ENCODE peak calls at places on chromosomes 5 and 9, in ten cellular contexts. C, V, N, Y, K, I, Z, W, L and F are unnamed samples. For H3K36me3 and H3K79me2, the result is how much of the 10 kb centered on the place peaks cover.

GRCh38 chr5:93010037-93010436 is 571.0 kb downstream of the NR2F1-AS1 start:
- DNase-seq in C (no peak), V (no peak), N (no peak), Y (no peak), K (no peak), I (no peak), Z (no peak), W (no peak), L (no peak), F (no peak)

GRCh38 chr5:178340637-178341036 is 108.0 kb upstream of the PHYKPL start:
- DNase-seq in C (no peak), V (no peak), N (no peak), Y (no peak), K (no peak), I (no peak), Z (no peak), W (no peak), L (no peak), F (no peak)

GRCh38 chr5:132483101-132483500 is 7.5 kb downstream of the IRF1 start:
- DNase-seq in C (no peak), V (no peak), N (no peak), Y (no peak), K (no peak), I (no peak), Z (no peak), W (no peak), L (no peak), F (no peak)

GRCh38 chr9:132201780-132202703 is 40.2 kb downstream of the NTNG2 start:
- DNase-seq in C (no peak), V (no peak), N (no peak), Y (no peak), K (no peak), I (no peak), Z (peak), W (no peak), L (no peak), F (no peak)

GRCh38 chr9:85118990-85119755 is 449.6 kb downstream of the NTRK2 start:
- DNase-seq in C (no peak), V (no peak), N (no peak), Y (peak), K (peak), I (no peak), Z (no peak), W (peak), L (no peak), F (no peak)

GRCh38 chr5:90344693-90345092 is 64.9 kb downstream of the CETN3 start:
- DNase-seq in C (no peak), V (no peak), N (no peak), Y (no peak), K (no peak), I (no peak), Z (no peak), W (no peak), L (no peak), F (no peak)

GRCh38 chr9:4022435-4023067 is 277.3 kb downstream of the GLIS3 start:
- DNase-seq in C (no peak), V (no peak), N (no peak), Y (no peak), K (peak), I (no peak), Z (no peak), W (no peak), L (no peak), F (no peak)

GRCh38 chr9:7185612-7186011 is 427.8 kb downstream of the KDM4C start:
- DNase-seq in C (peak), V (no peak), N (peak), Y (peak), K (peak), I (no peak), Z (no peak), W (peak), L (peak), F (peak)

GRCh38 chr5:56983593-56984361 is 31.9 kb upstream of the MIER3 start:
- DNase-seq in C (no peak), V (no peak), N (no peak), Y (no peak), K (no peak), I (no peak), Z (peak), W (no peak), L (no peak), F (no peak)

GRCh38 chr5:81782811-81783210 is 31.9 kb upstream of the SSBP2 start:
- DNase-seq in C (no peak), V (no peak), N (no peak), Y (no peak), K (no peak), I (no peak), Z (no peak), W (no peak), L (no peak), F (no peak)

GRCh38 chr9:111985315-111985714 is 88.7 kb downstream of the UGCG start:
- DNase-seq in C (no peak), V (peak), N (no peak), Y (no peak), K (no peak), I (no peak), Z (no peak), W (no peak), L (no peak), F (no peak)

GRCh38 chr9:128742401-128742800 is 18.5 kb upstream of the ZDHHC12 start:
- DNase-seq in C (no peak), V (no peak), N (peak), Y (no peak), K (no peak), I (no peak), Z (no peak), W (no peak), L (no peak), F (no peak)

GRCh38 chr5:151155777-151156731 is 1.5 kb downstream of the ANXA6 start:
- DNase-seq in C (peak), V (peak), N (no peak), Y (peak), K (no peak), I (peak), Z (no peak), W (no peak), L (no peak), F (no peak)

GRCh38 chr5:177133119-177133844 is at the start of gene NSD1:
- DNase-seq in C (peak), V (peak), N (peak), Y (peak), K (peak), I (peak), Z (peak), W (peak), L (peak), F (peak)

GRCh38 chr9:128043467-128043868 is 23.7 kb downstream of the NAIF1 start:
- DNase-seq in C (no peak), V (no peak), N (no peak), Y (no peak), K (no peak), I (no peak), Z (no peak), W (no peak), L (no peak), F (no peak)

GRCh38 chr5:87022415-87022814 is 245.3 kb upstream of the RASA1 start:
- DNase-seq in C (no peak), V (no peak), N (no peak), Y (no peak), K (no peak), I (no peak), Z (no peak), W (no peak), L (no peak), F (no peak)

GRCh38 chr9:4258321-4259093 is 41.4 kb downstream of the GLIS3 start:
- DNase-seq in C (no peak), V (no peak), N (no peak), Y (peak), K (peak), I (no peak), Z (no peak), W (peak), L (no peak), F (no peak)

GRCh38 chr9:126624912-126625311 is 11.2 kb downstream of the LMX1B start:
- DNase-seq in C (no peak), V (no peak), N (peak), Y (no peak), K (no peak), I (no peak), Z (no peak), W (no peak), L (no peak), F (no peak)

GRCh38 chr5:39652036-39652435 is 227.3 kb upstream of the DAB2 start:
- DNase-seq in C (no peak), V (no peak), N (no peak), Y (no peak), K (no peak), I (no peak), Z (no peak), W (no peak), L (no peak), F (no peak)

GRCh38 chr5:53123702-53124101 is 14.1 kb upstream of the MOCS2 start:
- DNase-seq in C (no peak), V (no peak), N (no peak), Y (no peak), K (peak), I (no peak), Z (no peak), W (no peak), L (no peak), F (no peak)

GRCh38 chr9:30078195-30078594 is 2306.2 kb upstream of the ACO1 start:
- DNase-seq in C (no peak), V (no peak), N (no peak), Y (no peak), K (no peak), I (peak), Z (no peak), W (no peak), L (no peak), F (no peak)

GRCh38 chr5:28576022-28576421 is 1537.6 kb upstream of the CDH9 start:
- DNase-seq in C (peak), V (peak), N (peak), Y (peak), K (peak), I (peak), Z (no peak), W (peak), L (no peak), F (no peak)

GRCh38 chr5:154646841-154647759 is 108.1 kb upstream of the LARP1 start:
- DNase-seq in C (peak), V (no peak), N (peak), Y (peak), K (peak), I (no peak), Z (peak), W (peak), L (peak), F (peak)

GRCh38 chr9:134406366-134407122 is 80.3 kb downstream of the RXRA start:
- DNase-seq in C (no peak), V (no peak), N (no peak), Y (no peak), K (no peak), I (no peak), Z (no peak), W (no peak), L (no peak), F (peak)

GRCh38 chr9:95852059-95853032 is 23.1 kb upstream of the ERCC6L2 start:
- DNase-seq in C (peak), V (no peak), N (no peak), Y (peak), K (peak), I (no peak), Z (peak), W (peak), L (no peak), F (peak)

GRCh38 chr9:131951905-131952304 is 127.8 kb downstream of the MED27 start:
- DNase-seq in C (no peak), V (no peak), N (no peak), Y (peak), K (no peak), I (no peak), Z (no peak), W (no peak), L (no peak), F (no peak)

GRCh38 chr5:77718934-77719610 is 57.1 kb downstream of the TBCA start:
- DNase-seq in C (no peak), V (no peak), N (no peak), Y (no peak), K (no peak), I (no peak), Z (no peak), W (no peak), L (no peak), F (no peak)

GRCh38 chr9:7946458-7946857 is 146.9 kb upstream of the DMAC1 start:
- DNase-seq in C (no peak), V (no peak), N (no peak), Y (no peak), K (no peak), I (no peak), Z (no peak), W (no peak), L (no peak), F (no peak)

GRCh38 chr5:154181156-154181555 is 9.4 kb upstream of the GALNT10 start:
- DNase-seq in C (no peak), V (no peak), N (no peak), Y (no peak), K (no peak), I (no peak), Z (no peak), W (no peak), L (no peak), F (no peak)

GRCh38 chr9:136422876-136423275 is 12.4 kb downstream of the PMPCA start:
- DNase-seq in C (no peak), V (no peak), N (no peak), Y (no peak), K (no peak), I (no peak), Z (no peak), W (no peak), L (no peak), F (no peak)

GRCh38 chr9:136424750-136425362 is 14.4 kb downstream of the PMPCA start:
- DNase-seq in C (no peak), V (no peak), N (no peak), Y (no peak), K (no peak), I (no peak), Z (no peak), W (no peak), L (no peak), F (no peak)

GRCh38 chr9:136419092-136419420 is 8.6 kb downstream of the PMPCA start:
- DNase-seq in C (no peak), V (no peak), N (no peak), Y (no peak), K (no peak), I (no peak), Z (no peak), W (no peak), L (no peak), F (no peak)

GRCh38 chr9:136423432-136424146 is 13.1 kb downstream of the PMPCA start:
- DNase-seq in C (no peak), V (no peak), N (no peak), Y (no peak), K (no peak), I (no peak), Z (no peak), W (no peak), L (no peak), F (no peak)

GRCh38 chr9:136421791-136422190 is 11.3 kb downstream of the PMPCA start:
- DNase-seq in C (no peak), V (no peak), N (no peak), Y (no peak), K (no peak), I (no peak), Z (no peak), W (no peak), L (no peak), F (no peak)
- H3K36me3 ChIP-seq in C (under half), V (half or more), N (under half), Y (under half), K (under half), I (under half), Z (half or more), W (under half), L (half or more), F (under half)

GRCh38 chr5:72836810-72837209 is 20.3 kb downstream of the TNPO1 start:
- DNase-seq in C (no peak), V (no peak), N (no peak), Y (no peak), K (no peak), I (no peak), Z (no peak), W (no peak), L (no peak), F (no peak)
- H3K79me2 ChIP-seq in C (under half), V (under half), N (under half), Y (half or more), K (half or more), I (under half), Z (under half), W (half or more), L (under half), F (under half)

GRCh38 chr5:157233515-157233914 is 32.4 kb upstream of the CYFIP2 start:
- DNase-seq in C (no peak), V (no peak), N (peak), Y (no peak), K (no peak), I (no peak), Z (no peak), W (no peak), L (no peak), F (no peak)
- H3K36me3 ChIP-seq in C (under half), V (under half), N (under half), Y (under half), K (under half), I (under half), Z (under half), W (under half), L (under half), F (under half)

GRCh38 chr5:1498623-1499416 is 24.9 kb downstream of the LPCAT1 start:
- DNase-seq in C (no peak), V (no peak), N (no peak), Y (no peak), K (no peak), I (peak), Z (no peak), W (no peak), L (no peak), F (no peak)

GRCh38 chr5:1495525-1495897 is 28.2 kb downstream of the LPCAT1 start:
- DNase-seq in C (no peak), V (no peak), N (no peak), Y (no peak), K (no peak), I (no peak), Z (no peak), W (no peak), L (no peak), F (no peak)

GRCh38 chr5:1499851-1500250 is 23.9 kb downstream of the LPCAT1 start:
- DNase-seq in C (no peak), V (no peak), N (no peak), Y (no peak), K (no peak), I (no peak), Z (no peak), W (no peak), L (no peak), F (no peak)

GRCh38 chr5:1497271-1497777 is 26.4 kb downstream of the LPCAT1 start:
- DNase-seq in C (no peak), V (no peak), N (no peak), Y (no peak), K (no peak), I (peak), Z (no peak), W (no peak), L (no peak), F (no peak)

DNA sequence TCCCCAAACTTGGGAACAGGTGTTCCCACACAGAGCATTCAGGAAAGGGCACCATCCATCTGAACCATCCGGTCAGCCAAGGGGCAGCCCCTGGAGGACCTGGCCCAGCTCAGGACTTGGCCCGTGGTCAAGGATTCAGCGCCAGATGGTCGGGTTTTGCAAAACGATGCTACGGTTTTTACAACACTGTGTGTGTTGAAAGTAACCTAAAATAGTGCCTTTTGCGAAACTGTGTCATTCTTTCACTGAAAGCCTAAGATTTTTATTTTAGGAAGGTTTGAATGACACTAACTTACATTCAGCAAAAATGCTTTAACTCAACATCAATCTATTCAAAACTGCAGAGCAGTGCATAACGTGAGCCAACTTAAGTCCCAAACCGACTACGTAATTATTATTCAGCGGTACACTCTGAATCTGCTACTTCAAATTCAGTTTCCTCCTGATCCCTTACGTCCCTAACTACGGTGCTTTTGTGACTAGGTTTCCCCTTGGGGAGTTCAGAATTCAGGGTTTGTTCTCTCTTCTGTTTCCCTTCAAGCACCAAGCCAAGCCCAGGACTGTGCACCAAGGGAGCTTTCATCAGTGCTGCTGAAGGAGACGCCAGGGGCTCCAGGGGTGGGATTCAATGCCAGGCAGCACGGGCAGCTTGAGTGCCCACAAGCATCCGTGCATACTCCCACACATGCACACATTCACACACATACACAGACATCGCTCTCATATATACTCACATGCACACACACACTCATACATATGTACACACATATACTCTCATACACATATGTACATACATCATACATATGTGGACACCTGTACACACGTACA is 25.8 kb downstream of the LPCAT1 start:
- DNase-seq in C (no peak), V (no peak), N (no peak), Y (no peak), K (no peak), I (peak), Z (no peak), W (no peak), L (no peak), F (no peak)
- H3K79me2 ChIP-seq in C (under half), V (under half), N (half or more), Y (under half), K (half or more), I (half or more), Z (under half), W (under half), L (half or more), F (under half)

DNA sequence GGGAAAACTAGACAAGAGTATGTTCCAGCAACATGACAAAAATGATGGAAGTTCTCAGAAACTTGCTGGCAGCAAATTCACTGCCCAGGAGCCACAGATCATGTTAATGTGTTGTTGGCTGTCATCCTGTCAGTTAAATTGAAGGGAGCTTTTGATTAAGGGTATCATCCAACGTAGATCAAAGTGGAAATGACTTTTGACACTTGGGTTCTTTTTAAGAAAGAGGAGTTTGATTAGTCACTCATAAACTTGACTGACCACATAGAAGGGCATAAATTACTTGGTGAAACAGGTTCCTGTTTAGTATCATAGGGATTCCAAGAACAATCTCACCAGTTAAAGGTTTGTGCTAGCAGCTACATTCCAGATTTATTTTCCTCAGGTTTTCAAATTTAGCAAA is 288.7 kb downstream of the CSNK1G3 start:
- DNase-seq in C (no peak), V (no peak), N (no peak), Y (no peak), K (no peak), I (no peak), Z (no peak), W (no peak), L (no peak), F (no peak)
- H3K36me3 ChIP-seq in C (under half), V (under half), N (under half), Y (under half), K (under half), I (under half), Z (under half), W (under half), L (under half), F (under half)

GRCh38 chr5:72816297-72817075 is at the start of gene TNPO1:
- DNase-seq in C (peak), V (peak), N (peak), Y (peak), K (peak), I (peak), Z (peak), W (peak), L (peak), F (peak)

GRCh38 chr5:72817076-72817476 is 615 bp downstream of the TNPO1 start:
- DNase-seq in C (no peak), V (peak), N (peak), Y (peak), K (peak), I (peak), Z (no peak), W (peak), L (no peak), F (no peak)

GRCh38 chr5:72818866-72819534 is 2.5 kb downstream of the TNPO1 start:
- DNase-seq in C (peak), V (peak), N (peak), Y (no peak), K (peak), I (peak), Z (peak), W (peak), L (peak), F (peak)

GRCh38 chr5:72815580-72816296 is 723 bp upstream of the TNPO1 start:
- DNase-seq in C (no peak), V (no peak), N (no peak), Y (no peak), K (peak), I (peak), Z (no peak), W (no peak), L (no peak), F (no peak)

GRCh38 chr5:72817639-72818266 is 1.3 kb downstream of the TNPO1 start:
- DNase-seq in C (no peak), V (peak), N (peak), Y (no peak), K (no peak), I (no peak), Z (no peak), W (no peak), L (no peak), F (no peak)
- H3K79me2 ChIP-seq in C (under half), V (under half), N (under half), Y (half or more), K (half or more), I (under half), Z (under half), W (half or more), L (under half), F (under half)

GRCh38 chr9:87572719-87573118 is 75.1 kb downstream of the DAPK1 start:
- DNase-seq in C (no peak), V (no peak), N (no peak), Y (no peak), K (no peak), I (no peak), Z (no peak), W (no peak), L (no peak), F (no peak)
- H3K36me3 ChIP-seq in C (under half), V (under half), N (under half), Y (under half), K (under half), I (under half), Z (under half), W (under half), L (under half), F (under half)